ENCODE peak calls at places on chromosomes 6 and 20, in six cellular contexts. Z, Q, G, O, R and C are unnamed samples.

GRCh38 chr20:51607170-51607569 is 64.7 kb upstream of the NFATC2 start:
- DNase-seq in Z (no peak), O (no peak), Q (no peak), R (no peak), G (no peak), C (no peak)

GRCh38 chr20:24608926-24609667 is 139.7 kb downstream of the SYNDIG1 start:
- DNase-seq in Q (no peak), R (no peak), G (no peak), Z (no peak), O (no peak), C (no peak)

GRCh38 chr6:2426561-2427340 is 181.3 kb upstream of the GMDS start:
- DNase-seq in Z (no peak), G (peak; percentile 51), R (no peak), O (no peak), Q (no peak), C (no peak)

GRCh38 chr6:72140795-72141194 is 254.4 kb downstream of the RIMS1 start:
- DNase-seq in O (no peak), Z (no peak), R (no peak), G (peak; percentile 8), Q (no peak), C (no peak)

GRCh38 chr6:148343028-148343374 is 363 bp downstream of the SASH1 start:
- DNase-seq in O (no peak), Q (no peak), R (no peak), Z (no peak), G (no peak), C (no peak)

GRCh38 chr6:34610819-34611477 is 54.8 kb upstream of the SPDEF start:
- DNase-seq in Q (no peak), O (no peak), G (peak; percentile 84), R (no peak), Z (no peak), C (no peak)

GRCh38 chr6:85669735-85670194 is 27.1 kb upstream of the SYNCRIP start:
- DNase-seq in R (peak; percentile 24), Q (no peak), Z (no peak), G (peak; percentile 60), O (no peak), C (no peak)

GRCh38 chr6:71724456-71725180 is 161.7 kb upstream of the RIMS1 start:
- DNase-seq in R (no peak), Q (no peak), Z (no peak), O (no peak), G (no peak), C (no peak)

GRCh38 chr6:13677878-13678254 is 33.8 kb downstream of the RANBP9 start:
- DNase-seq in G (no peak), Z (no peak), O (no peak), R (no peak), Q (peak; percentile 62), C (no peak)

GRCh38 chr6:146664871-146665270 is 66.1 kb downstream of the ADGB start:
- DNase-seq in R (no peak), G (no peak), Q (no peak), Z (no peak), O (no peak), C (no peak)

GRCh38 chr6:149334201-149334600 is 16.7 kb downstream of the TAB2 start:
- DNase-seq in O (no peak), G (peak; percentile 66), Z (no peak), Q (no peak), R (no peak), C (no peak)

GRCh38 chr6:122780114-122780513 is 598 bp downstream of the FABP7 start:
- DNase-seq in O (no peak), R (no peak), G (no peak), Q (no peak), Z (no peak), C (no peak)

GRCh38 chr6:45911691-45912090 is 104.0 kb downstream of the CLIC5 start:
- DNase-seq in O (no peak), Q (no peak), R (no peak), Z (peak; percentile 53), G (no peak), C (no peak)

GRCh38 chr6:53246924-53247323 is 98.3 kb upstream of the GCM1 start:
- DNase-seq in O (no peak), G (no peak), R (no peak), Z (no peak), Q (peak; percentile 85), C (no peak)

GRCh38 chr6:41428402-41428994 is 93.1 kb downstream of the NCR2 start:
- DNase-seq in R (no peak), G (no peak), O (no peak), Q (no peak), Z (peak; percentile 58), C (no peak)

GRCh38 chr6:44219053-44219814 is 2.5 kb downstream of the MYMX start:
- DNase-seq in Q (peak; percentile 89), O (peak; percentile 59), Z (peak; percentile 90), R (no peak), G (no peak), C (peak; percentile 78)

GRCh38 chr6:96836579-96837137 is 619 bp downstream of the GPR63 start:
- DNase-seq in R (no peak), Z (no peak), Q (no peak), O (no peak), G (no peak), C (peak; percentile 22)

GRCh38 chr6:33112148-33112547 is 36.4 kb downstream of the HLA-DPB1 start:
- DNase-seq in R (no peak), Q (no peak), O (no peak), G (peak; percentile 60), Z (no peak), C (no peak)

GRCh38 chr6:20029979-20030378 is 182.3 kb downstream of the MBOAT1 start:
- DNase-seq in Q (no peak), R (no peak), G (no peak), O (no peak), Z (no peak), C (no peak)

GRCh38 chr20:57619053-57619831 is 984 bp downstream of the ZBP1 start:
- DNase-seq in R (peak; percentile 49), Q (peak; percentile 82), O (no peak), Z (no peak), G (no peak), C (peak; percentile 52)

GRCh38 chr6:130964808-130965604 is 98.0 kb downstream of the EPB41L2 start:
- DNase-seq in R (no peak), G (no peak), Z (no peak), Q (no peak), O (no peak), C (no peak)

GRCh38 chr6:27139753-27140522 is 107.6 kb upstream of the PRSS16 start:
- DNase-seq in O (no peak), R (no peak), Q (no peak), Z (no peak), G (no peak), C (no peak)

GRCh38 chr6:116047173-116047933 is 13.3 kb downstream of the FRK start:
- DNase-seq in Q (no peak), G (peak; percentile 69), O (no peak), R (no peak), Z (no peak), C (no peak)

GRCh38 chr20:44024820-44025580 is 110.3 kb downstream of the TOX2 start:
- DNase-seq in O (no peak), Z (no peak), G (no peak), Q (no peak), R (no peak), C (no peak)

GRCh38 chr6:142945446-142946180 is 637 bp upstream of the HIVEP2 start:
- DNase-seq in O (peak; percentile 64), G (peak; percentile 52), Z (no peak), Q (peak; percentile 75), R (peak; percentile 58), C (peak; percentile 81)

GRCh38 chr20:41387433-41387832 is 20.8 kb upstream of the EMILIN3 start:
- DNase-seq in G (no peak), O (no peak), Z (no peak), Q (no peak), R (no peak), C (no peak)

GRCh38 chr6:19771753-19772336 is 65.3 kb upstream of the ID4 start:
- DNase-seq in Z (no peak), R (no peak), O (no peak), G (peak; percentile 42), Q (no peak), C (no peak)

GRCh38 chr6:136127856-136128255 is 122.3 kb downstream of the MTFR2 start:
- DNase-seq in R (no peak), O (no peak), Z (no peak), Q (no peak), G (no peak), C (no peak)

DNA sequence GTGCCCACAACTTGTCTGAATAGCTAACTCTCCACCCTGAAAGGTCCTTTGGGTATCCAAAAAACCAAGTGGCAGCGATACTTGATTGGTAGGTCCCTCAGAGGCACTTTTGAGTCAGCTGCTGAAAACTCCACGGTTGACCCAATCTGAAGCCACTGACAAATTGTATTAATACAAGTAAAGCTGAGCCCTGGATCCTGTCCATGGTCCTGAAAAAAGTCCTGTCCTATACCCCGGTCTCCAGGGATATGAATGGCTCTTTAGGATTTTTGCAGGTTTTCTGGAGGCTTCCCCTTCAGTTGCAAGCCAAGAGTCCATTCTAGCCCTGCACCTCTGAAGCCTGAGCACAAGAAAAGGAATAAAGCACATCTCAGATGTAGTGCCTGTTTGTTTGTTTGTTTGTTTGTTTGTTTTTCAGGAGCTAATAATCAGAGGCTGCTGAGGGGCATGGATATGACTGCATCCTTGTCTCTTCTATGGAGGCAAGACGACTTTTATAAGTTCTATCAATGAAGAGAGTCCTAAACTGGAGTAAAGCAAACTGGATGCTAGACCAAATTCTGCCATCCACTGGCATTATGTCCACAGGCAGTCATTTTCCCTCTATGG is 1.7 kb upstream of the SLC12A5 start:
- DNase-seq in Z (peak; percentile 43), O (peak; percentile 44), Q (no peak), R (no peak), G (peak; percentile 56), C (peak; percentile 69)
- TF ChIP-seq CTCF in Z (no peak), O (no peak), Q (no peak), R (no peak), G (no peak), C (no peak)

DNA sequence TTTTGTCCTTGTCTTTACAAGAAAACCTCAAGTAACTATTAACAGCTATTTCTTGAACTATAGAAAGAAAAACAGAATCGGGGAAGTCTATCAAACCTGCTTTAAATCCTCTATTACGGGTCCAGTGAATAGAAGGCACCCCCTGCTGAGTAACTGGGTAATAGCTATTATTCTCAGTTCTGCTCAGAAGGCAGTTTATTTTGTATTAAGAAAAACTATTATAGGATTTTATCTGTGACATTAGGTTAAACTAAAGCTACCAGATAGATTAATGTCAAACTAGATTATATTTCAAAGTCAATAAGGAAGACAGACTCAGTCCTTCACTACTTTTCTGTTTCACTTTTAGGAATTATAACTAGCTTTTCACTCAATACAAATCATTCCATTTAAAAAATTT is 93.7 kb downstream of the DST start:
- DNase-seq in R (no peak), Q (no peak), O (no peak), Z (no peak), G (no peak), C (peak; percentile 25)
- TF ChIP-seq CTCF in R (no peak), Q (peak; percentile 32), O (peak; percentile 19), Z (peak; percentile 54), G (peak; percentile 65), C (no peak)

DNA sequence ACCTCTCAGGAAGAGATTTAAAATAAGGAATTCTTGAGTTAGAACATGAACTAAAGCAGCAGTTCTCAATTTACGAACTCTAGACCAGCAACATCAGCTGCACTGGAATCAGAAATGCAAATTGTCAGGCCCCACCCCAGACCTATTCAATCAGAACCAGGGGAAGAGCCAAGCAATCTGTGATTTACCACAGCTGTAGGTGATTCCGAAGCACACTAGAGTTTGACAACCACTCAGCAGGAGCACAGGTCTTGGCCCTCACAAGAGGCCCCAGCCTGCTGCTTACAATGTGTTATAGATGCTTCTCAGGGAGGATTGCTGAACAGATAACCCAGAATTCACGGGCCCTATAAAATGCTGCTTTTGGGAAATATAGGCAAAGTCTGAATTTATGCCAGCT is 279.2 kb downstream of the PTPRK start:
- DNase-seq in Q (no peak), Z (no peak), G (no peak), O (no peak), R (no peak), C (no peak)
- TF ChIP-seq CTCF in Q (no peak), Z (no peak), G (no peak), O (no peak), R (no peak), C (no peak)

GRCh38 chr6:23145801-23146200 is 576.4 kb downstream of the HDGFL1 start:
- DNase-seq in Q (no peak), G (no peak), Z (no peak), O (no peak), R (no peak), C (no peak)
- TF ChIP-seq CTCF in Q (no peak), G (no peak), Z (no peak), O (no peak), R (no peak), C (no peak)